ENCODE peak calls at places on chromosomes 3 and 15, in nine cellular contexts. One of them, this sample, is unnamed.

GRCh38 chr3:51733859-51734571 is 27.1 kb downstream of the GRM2 start:
- DNase-seq in nucleus accumbens: no peak
- DNase-seq in effector memory CD8-positive, alpha-beta T cell: no peak
- DNase-seq in fibroblast of lung: no peak
- DNase-seq in HFFc6: no peak
- DNase-seq in NCI-H526 treated with DMSO at 0.1 percent for 48 hours: no peak
- DNase-seq in CD8-positive, alpha-beta T cell: no peak
- DNase-seq in activated CD4-positive, alpha-beta T cell treated with anti-CD3 and anti-CD28 coated beads, Interleukin-2, amount 50 U/mL, for 1 hour: no peak
- DNase-seq in KBM-7: no peak
- DNase-seq in this sample: no peak

GRCh38 chr3:195240939-195241338 is 30.0 kb downstream of the XXYLT1 start:
- DNase-seq in activated CD4-positive, alpha-beta T cell treated with anti-CD3 and anti-CD28 coated beads, Interleukin-2, amount 50 U/mL, for 1 hour: no peak
- DNase-seq in KBM-7: no peak
- DNase-seq in fibroblast of lung: no peak
- DNase-seq in NCI-H526 treated with DMSO at 0.1 percent for 48 hours: no peak
- DNase-seq in effector memory CD8-positive, alpha-beta T cell: no peak
- DNase-seq in nucleus accumbens: no peak
- DNase-seq in HFFc6: no peak
- DNase-seq in CD8-positive, alpha-beta T cell: no peak
- DNase-seq in this sample: no peak

GRCh38 chr3:194685050-194685722 is 497 bp upstream of the FAM43A start:
- DNase-seq in effector memory CD8-positive, alpha-beta T cell: no peak
- DNase-seq in activated CD4-positive, alpha-beta T cell treated with anti-CD3 and anti-CD28 coated beads, Interleukin-2, amount 50 U/mL, for 1 hour: no peak
- DNase-seq in CD8-positive, alpha-beta T cell: no peak
- DNase-seq in NCI-H526 treated with DMSO at 0.1 percent for 48 hours: no peak
- DNase-seq in nucleus accumbens: no peak
- DNase-seq in KBM-7: no peak
- DNase-seq in HFFc6: no peak
- DNase-seq in fibroblast of lung: no peak
- DNase-seq in this sample: no peak

GRCh38 chr15:70259640-70260066 is 161.9 kb upstream of the TLE3 start:
- DNase-seq in HFFc6: no peak
- DNase-seq in nucleus accumbens: no peak
- DNase-seq in NCI-H526 treated with DMSO at 0.1 percent for 48 hours: no peak
- DNase-seq in activated CD4-positive, alpha-beta T cell treated with anti-CD3 and anti-CD28 coated beads, Interleukin-2, amount 50 U/mL, for 1 hour: no peak
- DNase-seq in KBM-7: peak
- DNase-seq in fibroblast of lung: no peak
- DNase-seq in CD8-positive, alpha-beta T cell: no peak
- DNase-seq in effector memory CD8-positive, alpha-beta T cell: no peak
- DNase-seq in this sample: no peak

GRCh38 chr3:13491206-13491974 is 11.3 kb downstream of the HDAC11 start:
- DNase-seq in nucleus accumbens: no peak
- DNase-seq in fibroblast of lung: no peak
- DNase-seq in KBM-7: no peak
- DNase-seq in effector memory CD8-positive, alpha-beta T cell: no peak
- DNase-seq in activated CD4-positive, alpha-beta T cell treated with anti-CD3 and anti-CD28 coated beads, Interleukin-2, amount 50 U/mL, for 1 hour: no peak
- DNase-seq in HFFc6: no peak
- DNase-seq in CD8-positive, alpha-beta T cell: no peak
- DNase-seq in NCI-H526 treated with DMSO at 0.1 percent for 48 hours: no peak
- DNase-seq in this sample: no peak

GRCh38 chr3:192079098-192079497 is 618.1 kb downstream of the PYDC2 start:
- DNase-seq in NCI-H526 treated with DMSO at 0.1 percent for 48 hours: no peak
- DNase-seq in activated CD4-positive, alpha-beta T cell treated with anti-CD3 and anti-CD28 coated beads, Interleukin-2, amount 50 U/mL, for 1 hour: no peak
- DNase-seq in HFFc6: no peak
- DNase-seq in KBM-7: no peak
- DNase-seq in CD8-positive, alpha-beta T cell: no peak
- DNase-seq in effector memory CD8-positive, alpha-beta T cell: no peak
- DNase-seq in fibroblast of lung: no peak
- DNase-seq in nucleus accumbens: no peak
- DNase-seq in this sample: no peak

GRCh38 chr3:102400766-102401165 is 34.0 kb upstream of the ZPLD1 start:
- DNase-seq in effector memory CD8-positive, alpha-beta T cell: no peak
- DNase-seq in activated CD4-positive, alpha-beta T cell treated with anti-CD3 and anti-CD28 coated beads, Interleukin-2, amount 50 U/mL, for 1 hour: no peak
- DNase-seq in HFFc6: peak
- DNase-seq in NCI-H526 treated with DMSO at 0.1 percent for 48 hours: no peak
- DNase-seq in nucleus accumbens: no peak
- DNase-seq in CD8-positive, alpha-beta T cell: no peak
- DNase-seq in KBM-7: no peak
- DNase-seq in fibroblast of lung: peak
- DNase-seq in this sample: no peak

GRCh38 chr3:169954142-169954756 is 12.4 kb upstream of the SEC62 start:
- DNase-seq in CD8-positive, alpha-beta T cell: no peak
- DNase-seq in fibroblast of lung: no peak
- DNase-seq in KBM-7: peak
- DNase-seq in NCI-H526 treated with DMSO at 0.1 percent for 48 hours: no peak
- DNase-seq in nucleus accumbens: no peak
- DNase-seq in effector memory CD8-positive, alpha-beta T cell: no peak
- DNase-seq in HFFc6: no peak
- DNase-seq in activated CD4-positive, alpha-beta T cell treated with anti-CD3 and anti-CD28 coated beads, Interleukin-2, amount 50 U/mL, for 1 hour: no peak
- DNase-seq in this sample: no peak

GRCh38 chr3:25513642-25514266 is 85.7 kb downstream of the RARB start:
- DNase-seq in fibroblast of lung: no peak
- DNase-seq in CD8-positive, alpha-beta T cell: no peak
- DNase-seq in effector memory CD8-positive, alpha-beta T cell: no peak
- DNase-seq in NCI-H526 treated with DMSO at 0.1 percent for 48 hours: no peak
- DNase-seq in HFFc6: no peak
- DNase-seq in KBM-7: no peak
- DNase-seq in activated CD4-positive, alpha-beta T cell treated with anti-CD3 and anti-CD28 coated beads, Interleukin-2, amount 50 U/mL, for 1 hour: no peak
- DNase-seq in nucleus accumbens: no peak
- DNase-seq in this sample: no peak

GRCh38 chr15:54839379-54839778 is 357.4 kb downstream of the RSL24D1 start:
- DNase-seq in nucleus accumbens: no peak
- DNase-seq in CD8-positive, alpha-beta T cell: no peak
- DNase-seq in KBM-7: no peak
- DNase-seq in NCI-H526 treated with DMSO at 0.1 percent for 48 hours: no peak
- DNase-seq in HFFc6: no peak
- DNase-seq in activated CD4-positive, alpha-beta T cell treated with anti-CD3 and anti-CD28 coated beads, Interleukin-2, amount 50 U/mL, for 1 hour: no peak
- DNase-seq in fibroblast of lung: no peak
- DNase-seq in effector memory CD8-positive, alpha-beta T cell: no peak
- DNase-seq in this sample: no peak

GRCh38 chr3:170038434-170039110 is 777 bp downstream of the GPR160 start:
- DNase-seq in effector memory CD8-positive, alpha-beta T cell: peak
- DNase-seq in CD8-positive, alpha-beta T cell: peak
- DNase-seq in NCI-H526 treated with DMSO at 0.1 percent for 48 hours: peak
- DNase-seq in activated CD4-positive, alpha-beta T cell treated with anti-CD3 and anti-CD28 coated beads, Interleukin-2, amount 50 U/mL, for 1 hour: peak
- DNase-seq in fibroblast of lung: no peak
- DNase-seq in HFFc6: no peak
- DNase-seq in nucleus accumbens: no peak
- DNase-seq in KBM-7: peak
- DNase-seq in this sample: no peak

GRCh38 chr15:85746641-85747040 is 48.1 kb downstream of the KLHL25 start:
- DNase-seq in KBM-7: no peak
- DNase-seq in NCI-H526 treated with DMSO at 0.1 percent for 48 hours: no peak
- DNase-seq in HFFc6: no peak
- DNase-seq in nucleus accumbens: no peak
- DNase-seq in activated CD4-positive, alpha-beta T cell treated with anti-CD3 and anti-CD28 coated beads, Interleukin-2, amount 50 U/mL, for 1 hour: no peak
- DNase-seq in fibroblast of lung: no peak
- DNase-seq in CD8-positive, alpha-beta T cell: no peak
- DNase-seq in effector memory CD8-positive, alpha-beta T cell: no peak
- DNase-seq in this sample: no peak

GRCh38 chr3:63232764-63233396 is 45.2 kb upstream of the SYNPR start:
- DNase-seq in activated CD4-positive, alpha-beta T cell treated with anti-CD3 and anti-CD28 coated beads, Interleukin-2, amount 50 U/mL, for 1 hour: no peak
- DNase-seq in fibroblast of lung: peak
- DNase-seq in NCI-H526 treated with DMSO at 0.1 percent for 48 hours: no peak
- DNase-seq in effector memory CD8-positive, alpha-beta T cell: no peak
- DNase-seq in nucleus accumbens: no peak
- DNase-seq in KBM-7: no peak
- DNase-seq in HFFc6: peak
- DNase-seq in CD8-positive, alpha-beta T cell: no peak
- DNase-seq in this sample: no peak

GRCh38 chr15:51697150-51697549 is 15.8 kb downstream of the SCG3 start:
- DNase-seq in nucleus accumbens: no peak
- DNase-seq in HFFc6: no peak
- DNase-seq in effector memory CD8-positive, alpha-beta T cell: no peak
- DNase-seq in NCI-H526 treated with DMSO at 0.1 percent for 48 hours: no peak
- DNase-seq in CD8-positive, alpha-beta T cell: no peak
- DNase-seq in fibroblast of lung: no peak
- DNase-seq in KBM-7: no peak
- DNase-seq in activated CD4-positive, alpha-beta T cell treated with anti-CD3 and anti-CD28 coated beads, Interleukin-2, amount 50 U/mL, for 1 hour: no peak
- DNase-seq in this sample: no peak

GRCh38 chr15:88465633-88466219 is 1.5 kb downstream of the MRPL46 start:
- DNase-seq in fibroblast of lung: peak
- DNase-seq in CD8-positive, alpha-beta T cell: no peak
- DNase-seq in effector memory CD8-positive, alpha-beta T cell: no peak
- DNase-seq in NCI-H526 treated with DMSO at 0.1 percent for 48 hours: no peak
- DNase-seq in activated CD4-positive, alpha-beta T cell treated with anti-CD3 and anti-CD28 coated beads, Interleukin-2, amount 50 U/mL, for 1 hour: no peak
- DNase-seq in KBM-7: peak
- DNase-seq in nucleus accumbens: no peak
- DNase-seq in HFFc6: peak
- DNase-seq in this sample: no peak

GRCh38 chr3:188082040-188082439 is 71.9 kb upstream of the LPP start:
- DNase-seq in CD8-positive, alpha-beta T cell: no peak
- DNase-seq in fibroblast of lung: peak
- DNase-seq in NCI-H526 treated with DMSO at 0.1 percent for 48 hours: no peak
- DNase-seq in KBM-7: no peak
- DNase-seq in activated CD4-positive, alpha-beta T cell treated with anti-CD3 and anti-CD28 coated beads, Interleukin-2, amount 50 U/mL, for 1 hour: no peak
- DNase-seq in HFFc6: peak
- DNase-seq in effector memory CD8-positive, alpha-beta T cell: no peak
- DNase-seq in nucleus accumbens: no peak
- DNase-seq in this sample: no peak

GRCh38 chr3:160829486-160830009 is 73.5 kb downstream of the PPM1L start:
- DNase-seq in activated CD4-positive, alpha-beta T cell treated with anti-CD3 and anti-CD28 coated beads, Interleukin-2, amount 50 U/mL, for 1 hour: no peak
- DNase-seq in HFFc6: no peak
- DNase-seq in effector memory CD8-positive, alpha-beta T cell: no peak
- DNase-seq in NCI-H526 treated with DMSO at 0.1 percent for 48 hours: no peak
- DNase-seq in fibroblast of lung: no peak
- DNase-seq in nucleus accumbens: no peak
- DNase-seq in CD8-positive, alpha-beta T cell: no peak
- DNase-seq in KBM-7: no peak
- DNase-seq in this sample: no peak

GRCh38 chr15:71329041-71329440 is 213.8 kb downstream of the THSD4 start:
- DNase-seq in HFFc6: no peak
- DNase-seq in KBM-7: no peak
- DNase-seq in activated CD4-positive, alpha-beta T cell treated with anti-CD3 and anti-CD28 coated beads, Interleukin-2, amount 50 U/mL, for 1 hour: no peak
- DNase-seq in nucleus accumbens: no peak
- DNase-seq in fibroblast of lung: peak
- DNase-seq in effector memory CD8-positive, alpha-beta T cell: no peak
- DNase-seq in NCI-H526 treated with DMSO at 0.1 percent for 48 hours: no peak
- DNase-seq in CD8-positive, alpha-beta T cell: no peak
- DNase-seq in this sample: no peak

GRCh38 chr3:172087827-172088580 is 48.6 kb downstream of the FNDC3B start:
- DNase-seq in activated CD4-positive, alpha-beta T cell treated with anti-CD3 and anti-CD28 coated beads, Interleukin-2, amount 50 U/mL, for 1 hour: no peak
- DNase-seq in KBM-7: no peak
- DNase-seq in effector memory CD8-positive, alpha-beta T cell: no peak
- DNase-seq in NCI-H526 treated with DMSO at 0.1 percent for 48 hours: no peak
- DNase-seq in nucleus accumbens: no peak
- DNase-seq in CD8-positive, alpha-beta T cell: no peak
- DNase-seq in fibroblast of lung: peak
- DNase-seq in HFFc6: no peak
- DNase-seq in this sample: no peak

GRCh38 chr3:149563114-149563513 is 88.6 kb downstream of the TM4SF4 start:
- DNase-seq in CD8-positive, alpha-beta T cell: no peak
- DNase-seq in fibroblast of lung: no peak
- DNase-seq in NCI-H526 treated with DMSO at 0.1 percent for 48 hours: no peak
- DNase-seq in activated CD4-positive, alpha-beta T cell treated with anti-CD3 and anti-CD28 coated beads, Interleukin-2, amount 50 U/mL, for 1 hour: no peak
- DNase-seq in nucleus accumbens: no peak
- DNase-seq in KBM-7: no peak
- DNase-seq in HFFc6: no peak
- DNase-seq in effector memory CD8-positive, alpha-beta T cell: no peak
- DNase-seq in this sample: no peak

GRCh38 chr3:87359807-87360206 is 83.4 kb upstream of the POU1F1 start:
- DNase-seq in nucleus accumbens: no peak
- DNase-seq in KBM-7: no peak
- DNase-seq in effector memory CD8-positive, alpha-beta T cell: no peak
- DNase-seq in NCI-H526 treated with DMSO at 0.1 percent for 48 hours: no peak
- DNase-seq in fibroblast of lung: no peak
- DNase-seq in CD8-positive, alpha-beta T cell: no peak
- DNase-seq in HFFc6: no peak
- DNase-seq in activated CD4-positive, alpha-beta T cell treated with anti-CD3 and anti-CD28 coated beads, Interleukin-2, amount 50 U/mL, for 1 hour: no peak
- DNase-seq in this sample: no peak

GRCh38 chr3:27380433-27381357 is 11.5 kb upstream of the NEK10 start:
- DNase-seq in KBM-7: no peak
- DNase-seq in HFFc6: no peak
- DNase-seq in activated CD4-positive, alpha-beta T cell treated with anti-CD3 and anti-CD28 coated beads, Interleukin-2, amount 50 U/mL, for 1 hour: no peak
- DNase-seq in NCI-H526 treated with DMSO at 0.1 percent for 48 hours: no peak
- DNase-seq in fibroblast of lung: peak
- DNase-seq in CD8-positive, alpha-beta T cell: no peak
- DNase-seq in nucleus accumbens: no peak
- DNase-seq in effector memory CD8-positive, alpha-beta T cell: no peak
- DNase-seq in this sample: no peak

GRCh38 chr15:58595516-58596238 is 153.8 kb downstream of the ADAM10 start:
- DNase-seq in CD8-positive, alpha-beta T cell: no peak
- DNase-seq in effector memory CD8-positive, alpha-beta T cell: no peak
- DNase-seq in NCI-H526 treated with DMSO at 0.1 percent for 48 hours: no peak
- DNase-seq in fibroblast of lung: no peak
- DNase-seq in KBM-7: no peak
- DNase-seq in activated CD4-positive, alpha-beta T cell treated with anti-CD3 and anti-CD28 coated beads, Interleukin-2, amount 50 U/mL, for 1 hour: no peak
- DNase-seq in nucleus accumbens: no peak
- DNase-seq in HFFc6: no peak
- DNase-seq in this sample: no peak

GRCh38 chr3:193827039-193827669 is 234.1 kb downstream of the OPA1 start:
- DNase-seq in fibroblast of lung: no peak
- DNase-seq in nucleus accumbens: no peak
- DNase-seq in activated CD4-positive, alpha-beta T cell treated with anti-CD3 and anti-CD28 coated beads, Interleukin-2, amount 50 U/mL, for 1 hour: no peak
- DNase-seq in CD8-positive, alpha-beta T cell: no peak
- DNase-seq in effector memory CD8-positive, alpha-beta T cell: no peak
- DNase-seq in NCI-H526 treated with DMSO at 0.1 percent for 48 hours: no peak
- DNase-seq in KBM-7: no peak
- DNase-seq in HFFc6: no peak
- DNase-seq in this sample: no peak

GRCh38 chr3:40623567-40623966 is 98.8 kb downstream of the ZNF621 start:
- DNase-seq in nucleus accumbens: no peak
- DNase-seq in KBM-7: peak
- DNase-seq in CD8-positive, alpha-beta T cell: peak
- DNase-seq in HFFc6: no peak
- DNase-seq in activated CD4-positive, alpha-beta T cell treated with anti-CD3 and anti-CD28 coated beads, Interleukin-2, amount 50 U/mL, for 1 hour: no peak
- DNase-seq in effector memory CD8-positive, alpha-beta T cell: no peak
- DNase-seq in NCI-H526 treated with DMSO at 0.1 percent for 48 hours: no peak
- DNase-seq in fibroblast of lung: peak
- DNase-seq in this sample: no peak

This sample was measured in cerebellar nuclear complex.